ENCODE peak calls at places on chromosomes 12 and 14, in four cellular contexts. C, R, B and O are unnamed samples.

GRCh38 chr12:65152012-65152411 is 17.4 kb upstream of the LEMD3 start:
- DNase-seq in C (no peak), R (no peak), B (no peak), O (no peak)

GRCh38 chr12:119840617-119841016 is 36.5 kb downstream of the CIT start:
- DNase-seq in C (no peak), R (no peak), B (no peak), O (no peak)

GRCh38 chr14:75294649-75295033 is 16.0 kb downstream of the FOS start:
- DNase-seq in C (no peak), R (no peak), B (no peak), O (no peak)

GRCh38 chr14:105326891-105327694 is 12.5 kb downstream of the PACS2 start:
- DNase-seq in C (no peak), R (no peak), B (no peak), O (no peak)

GRCh38 chr12:46915082-46915481 is 89.3 kb upstream of the SLC38A4 start:
- DNase-seq in C (no peak), R (no peak), B (no peak), O (peak; percentile 91)

GRCh38 chr12:68591716-68592437 is 18.8 kb upstream of the RAP1B start:
- DNase-seq in C (no peak), R (no peak), B (no peak), O (no peak)

GRCh38 chr14:77151918-77152588 is 10.5 kb upstream of the ZDHHC22 start:
- DNase-seq in C (no peak), R (no peak), B (no peak), O (no peak)

GRCh38 chr14:69404478-69404877 is 6.0 kb downstream of the SLC39A9 start:
- DNase-seq in C (no peak), R (no peak), B (no peak), O (no peak)

GRCh38 chr12:57694459-57695019 is 607 bp downstream of the OS9 start:
- DNase-seq in C (no peak), R (no peak), B (no peak), O (no peak)

GRCh38 chr14:91038439-91038838 is 22.0 kb downstream of the RPS6KA5 start:
- DNase-seq in C (no peak), R (no peak), B (no peak), O (no peak)

GRCh38 chr12:52816189-52816588 is 2.3 kb upstream of the KRT4 start:
- DNase-seq in C (no peak), R (no peak), B (no peak), O (no peak)

GRCh38 chr14:52307870-52308269 is 6.2 kb upstream of the PTGER2 start:
- DNase-seq in C (no peak), R (no peak), B (no peak), O (no peak)

GRCh38 chr12:122473543-122474323 is 27.0 kb downstream of the ZCCHC8 start:
- DNase-seq in C (peak; percentile 74), R (no peak), B (no peak), O (peak; percentile 78)

GRCh38 chr12:34204830-34205285 is 182.6 kb downstream of the ALG10 start:
- DNase-seq in C (no peak), R (no peak), B (no peak), O (no peak)

GRCh38 chr12:89192419-89192818 is 159.9 kb downstream of the DUSP6 start:
- DNase-seq in C (no peak), R (no peak), B (no peak), O (no peak)

GRCh38 chr12:51393676-51394545 is 2.7 kb upstream of the GALNT6 start:
- DNase-seq in C (peak; percentile 62), R (no peak), B (peak; percentile 27), O (peak; percentile 72)

GRCh38 chr14:80403036-80403435 is 191.7 kb upstream of the DIO2 start:
- DNase-seq in C (no peak), R (no peak), B (no peak), O (no peak)

GRCh38 chr14:63544641-63545234 is 1.6 kb upstream of the PPP2R5E start:
- DNase-seq in C (no peak), R (no peak), B (no peak), O (no peak)

GRCh38 chr12:75674393-75674792 is 163.0 kb upstream of the KRR1 start:
- DNase-seq in C (no peak), R (no peak), B (no peak), O (no peak)

GRCh38 chr12:116048886-116049285 is 228.6 kb downstream of the MED13L start:
- DNase-seq in C (no peak), R (no peak), B (no peak), O (no peak)

GRCh38 chr12:93736640-93737178 is 59.5 kb downstream of the CRADD start:
- DNase-seq in C (no peak), R (no peak), B (no peak), O (no peak)

GRCh38 chr12:114430306-114430705 is 24.4 kb upstream of the TBX5 start:
- DNase-seq in C (no peak), R (no peak), B (no peak), O (no peak)

GRCh38 chr12:67816269-67816668 is 167.7 kb downstream of the DYRK2 start:
- DNase-seq in C (no peak), R (no peak), B (no peak), O (no peak)

GRCh38 chr12:27931390-27931789 is 41.1 kb downstream of the PTHLH start:
- DNase-seq in C (no peak), R (no peak), B (no peak), O (no peak)

GRCh38 chr12:71447691-71448660 is 8.4 kb downstream of the LGR5 start:
- DNase-seq in C (no peak), R (no peak), B (no peak), O (no peak)

GRCh38 chr14:101960225-101960624 is 4.1 kb upstream of the DYNC1H1 start:
- DNase-seq in C (peak; percentile 49), R (no peak), B (no peak), O (no peak)

GRCh38 chr12:93223440-93224426 is 154.0 kb upstream of the NUDT4 start:
- DNase-seq in C (no peak), R (no peak), B (no peak), O (no peak)

GRCh38 chr12:40010899-40011774 is 94.7 kb downstream of the SLC2A13 start:
- DNase-seq in C (peak; percentile 43), R (no peak), B (peak; percentile 44), O (no peak)

GRCh38 chr12:122730215-122731014 is at the start of gene HCAR1:
- DNase-seq in C (peak; percentile 55), R (no peak), B (no peak), O (peak; percentile 76)

GRCh38 chr14:96940009-96940408 is 142.8 kb downstream of the VRK1 start:
- DNase-seq in C (peak; percentile 8), R (peak; percentile 73), B (no peak), O (no peak)

GRCh38 chr14:76848879-76849278 is 22.7 kb downstream of the LRRC74A start:
- DNase-seq in C (no peak), R (no peak), B (no peak), O (no peak)